ENCODE peak calls at places on chromosomes 12 and 14, in seven cellular contexts. One of them, this sample, is unnamed.

GRCh38 chr12:45986646-45987338 is 3.6 kb downstream of the SCAF11 start:
- DNase-seq in CD4-positive, alpha-beta memory T cell: no peak
- DNase-seq in right cardiac atrium: no peak
- DNase-seq in activated naive CD8-positive, alpha-beta T cell treated with anti-CD3 and anti-CD28 coated beads for 36 hours: no peak
- DNase-seq in HTR-8/SVneo: no peak
- DNase-seq in NCI-H1417 treated with DMSO at 0.1 percent for 48 hours: no peak
- DNase-seq in left ventricle myocardium inferior: no peak
- DNase-seq in this sample: no peak

GRCh38 chr14:62117718-62118164 is 355.5 kb downstream of the SNAPC1 start:
- DNase-seq in NCI-H1417 treated with DMSO at 0.1 percent for 48 hours: no peak
- DNase-seq in HTR-8/SVneo: no peak
- DNase-seq in right cardiac atrium: no peak
- DNase-seq in CD4-positive, alpha-beta memory T cell: no peak
- DNase-seq in activated naive CD8-positive, alpha-beta T cell treated with anti-CD3 and anti-CD28 coated beads for 36 hours: no peak
- DNase-seq in left ventricle myocardium inferior: no peak
- DNase-seq in this sample: no peak

GRCh38 chr12:68667896-68668295 is 18.9 kb upstream of the NUP107 start:
- DNase-seq in left ventricle myocardium inferior: no peak
- DNase-seq in NCI-H1417 treated with DMSO at 0.1 percent for 48 hours: no peak
- DNase-seq in CD4-positive, alpha-beta memory T cell: no peak
- DNase-seq in right cardiac atrium: no peak
- DNase-seq in HTR-8/SVneo: no peak
- DNase-seq in activated naive CD8-positive, alpha-beta T cell treated with anti-CD3 and anti-CD28 coated beads for 36 hours: no peak
- DNase-seq in this sample: no peak

GRCh38 chr12:49093746-49094103 is 876 bp downstream of the DHH start:
- DNase-seq in CD4-positive, alpha-beta memory T cell: no peak
- DNase-seq in HTR-8/SVneo: no peak
- DNase-seq in left ventricle myocardium inferior: peak; percentile 33
- DNase-seq in right cardiac atrium: peak; percentile 60
- DNase-seq in NCI-H1417 treated with DMSO at 0.1 percent for 48 hours: no peak
- DNase-seq in activated naive CD8-positive, alpha-beta T cell treated with anti-CD3 and anti-CD28 coated beads for 36 hours: no peak
- DNase-seq in this sample: no peak

GRCh38 chr12:110176745-110177144 is 52.6 kb downstream of the IFT81 start:
- DNase-seq in activated naive CD8-positive, alpha-beta T cell treated with anti-CD3 and anti-CD28 coated beads for 36 hours: no peak
- DNase-seq in left ventricle myocardium inferior: no peak
- DNase-seq in CD4-positive, alpha-beta memory T cell: no peak
- DNase-seq in right cardiac atrium: no peak
- DNase-seq in HTR-8/SVneo: no peak
- DNase-seq in NCI-H1417 treated with DMSO at 0.1 percent for 48 hours: no peak
- DNase-seq in this sample: no peak

GRCh38 chr14:36981832-36982528 is 190.4 kb downstream of the SLC25A21 start:
- DNase-seq in HTR-8/SVneo: no peak
- DNase-seq in NCI-H1417 treated with DMSO at 0.1 percent for 48 hours: no peak
- DNase-seq in left ventricle myocardium inferior: no peak
- DNase-seq in right cardiac atrium: no peak
- DNase-seq in CD4-positive, alpha-beta memory T cell: no peak
- DNase-seq in activated naive CD8-positive, alpha-beta T cell treated with anti-CD3 and anti-CD28 coated beads for 36 hours: no peak
- DNase-seq in this sample: peak; percentile 80

GRCh38 chr12:63899396-63899795 is 54.9 kb downstream of the SRGAP1 start:
- DNase-seq in HTR-8/SVneo: no peak
- DNase-seq in CD4-positive, alpha-beta memory T cell: no peak
- DNase-seq in left ventricle myocardium inferior: no peak
- DNase-seq in NCI-H1417 treated with DMSO at 0.1 percent for 48 hours: no peak
- DNase-seq in right cardiac atrium: no peak
- DNase-seq in activated naive CD8-positive, alpha-beta T cell treated with anti-CD3 and anti-CD28 coated beads for 36 hours: no peak
- DNase-seq in this sample: no peak

GRCh38 chr14:92659765-92660561 is 88.5 kb downstream of the LGMN start:
- DNase-seq in NCI-H1417 treated with DMSO at 0.1 percent for 48 hours: no peak
- DNase-seq in left ventricle myocardium inferior: peak; percentile 55
- DNase-seq in activated naive CD8-positive, alpha-beta T cell treated with anti-CD3 and anti-CD28 coated beads for 36 hours: no peak
- DNase-seq in HTR-8/SVneo: no peak
- DNase-seq in CD4-positive, alpha-beta memory T cell: no peak
- DNase-seq in right cardiac atrium: peak; percentile 52
- DNase-seq in this sample: peak; percentile 92

GRCh38 chr12:121038861-121039654 is at the start of gene OASL:
- DNase-seq in CD4-positive, alpha-beta memory T cell: peak; percentile 62
- DNase-seq in activated naive CD8-positive, alpha-beta T cell treated with anti-CD3 and anti-CD28 coated beads for 36 hours: peak; percentile 53
- DNase-seq in HTR-8/SVneo: no peak
- DNase-seq in NCI-H1417 treated with DMSO at 0.1 percent for 48 hours: no peak
- DNase-seq in left ventricle myocardium inferior: no peak
- DNase-seq in right cardiac atrium: peak; percentile 44
- DNase-seq in this sample: peak; percentile 88

GRCh38 chr14:54374117-54374884 is 22.5 kb upstream of the CDKN3 start:
- DNase-seq in CD4-positive, alpha-beta memory T cell: no peak
- DNase-seq in HTR-8/SVneo: no peak
- DNase-seq in activated naive CD8-positive, alpha-beta T cell treated with anti-CD3 and anti-CD28 coated beads for 36 hours: no peak
- DNase-seq in NCI-H1417 treated with DMSO at 0.1 percent for 48 hours: no peak
- DNase-seq in left ventricle myocardium inferior: no peak
- DNase-seq in right cardiac atrium: no peak
- DNase-seq in this sample: no peak

GRCh38 chr12:27052176-27052575 is 29.8 kb downstream of the MED21 start:
- DNase-seq in left ventricle myocardium inferior: no peak
- DNase-seq in right cardiac atrium: no peak
- DNase-seq in activated naive CD8-positive, alpha-beta T cell treated with anti-CD3 and anti-CD28 coated beads for 36 hours: no peak
- DNase-seq in HTR-8/SVneo: no peak
- DNase-seq in CD4-positive, alpha-beta memory T cell: no peak
- DNase-seq in NCI-H1417 treated with DMSO at 0.1 percent for 48 hours: no peak
- DNase-seq in this sample: peak; percentile 46

GRCh38 chr12:94649349-94650142 is 811 bp downstream of the TMCC3 start:
- DNase-seq in NCI-H1417 treated with DMSO at 0.1 percent for 48 hours: no peak
- DNase-seq in left ventricle myocardium inferior: peak; percentile 43
- DNase-seq in right cardiac atrium: peak; percentile 49
- DNase-seq in CD4-positive, alpha-beta memory T cell: peak; percentile 36
- DNase-seq in activated naive CD8-positive, alpha-beta T cell treated with anti-CD3 and anti-CD28 coated beads for 36 hours: peak; percentile 34
- DNase-seq in HTR-8/SVneo: peak; percentile 12
- DNase-seq in this sample: peak; percentile 51

GRCh38 chr14:103257211-103257962 is 76.7 kb upstream of the EIF5 start:
- DNase-seq in HTR-8/SVneo: no peak
- DNase-seq in activated naive CD8-positive, alpha-beta T cell treated with anti-CD3 and anti-CD28 coated beads for 36 hours: no peak
- DNase-seq in NCI-H1417 treated with DMSO at 0.1 percent for 48 hours: no peak
- DNase-seq in left ventricle myocardium inferior: no peak
- DNase-seq in CD4-positive, alpha-beta memory T cell: no peak
- DNase-seq in right cardiac atrium: no peak
- DNase-seq in this sample: peak; percentile 82

GRCh38 chr12:15627995-15628945 is 160.9 kb downstream of the EPS8 start:
- DNase-seq in HTR-8/SVneo: no peak
- DNase-seq in right cardiac atrium: no peak
- DNase-seq in CD4-positive, alpha-beta memory T cell: no peak
- DNase-seq in activated naive CD8-positive, alpha-beta T cell treated with anti-CD3 and anti-CD28 coated beads for 36 hours: no peak
- DNase-seq in left ventricle myocardium inferior: no peak
- DNase-seq in NCI-H1417 treated with DMSO at 0.1 percent for 48 hours: no peak
- DNase-seq in this sample: no peak

GRCh38 chr12:54591001-54591591 is 2.6 kb upstream of the PPP1R1A start:
- DNase-seq in NCI-H1417 treated with DMSO at 0.1 percent for 48 hours: no peak
- DNase-seq in HTR-8/SVneo: no peak
- DNase-seq in activated naive CD8-positive, alpha-beta T cell treated with anti-CD3 and anti-CD28 coated beads for 36 hours: no peak
- DNase-seq in CD4-positive, alpha-beta memory T cell: no peak
- DNase-seq in left ventricle myocardium inferior: no peak
- DNase-seq in right cardiac atrium: no peak
- DNase-seq in this sample: no peak

GRCh38 chr12:75389706-75390105 is 1.2 kb upstream of the GLIPR1L2 start:
- DNase-seq in NCI-H1417 treated with DMSO at 0.1 percent for 48 hours: no peak
- DNase-seq in left ventricle myocardium inferior: no peak
- DNase-seq in right cardiac atrium: no peak
- DNase-seq in activated naive CD8-positive, alpha-beta T cell treated with anti-CD3 and anti-CD28 coated beads for 36 hours: no peak
- DNase-seq in HTR-8/SVneo: no peak
- DNase-seq in CD4-positive, alpha-beta memory T cell: no peak
- DNase-seq in this sample: no peak

GRCh38 chr14:64410084-64410774 is 22.1 kb downstream of the MTHFD1 start:
- DNase-seq in right cardiac atrium: no peak
- DNase-seq in CD4-positive, alpha-beta memory T cell: no peak
- DNase-seq in HTR-8/SVneo: peak; percentile 96
- DNase-seq in NCI-H1417 treated with DMSO at 0.1 percent for 48 hours: no peak
- DNase-seq in left ventricle myocardium inferior: no peak
- DNase-seq in activated naive CD8-positive, alpha-beta T cell treated with anti-CD3 and anti-CD28 coated beads for 36 hours: no peak
- DNase-seq in this sample: peak; percentile 79

GRCh38 chr14:97640031-97640430 is 842.8 kb downstream of the VRK1 start:
- DNase-seq in activated naive CD8-positive, alpha-beta T cell treated with anti-CD3 and anti-CD28 coated beads for 36 hours: no peak
- DNase-seq in NCI-H1417 treated with DMSO at 0.1 percent for 48 hours: no peak
- DNase-seq in CD4-positive, alpha-beta memory T cell: no peak
- DNase-seq in left ventricle myocardium inferior: no peak
- DNase-seq in HTR-8/SVneo: no peak
- DNase-seq in right cardiac atrium: no peak
- DNase-seq in this sample: no peak

GRCh38 chr14:35341454-35342159 is 49.4 kb downstream of the PSMA6 start:
- DNase-seq in NCI-H1417 treated with DMSO at 0.1 percent for 48 hours: no peak
- DNase-seq in CD4-positive, alpha-beta memory T cell: peak; percentile 24
- DNase-seq in HTR-8/SVneo: peak; percentile 80
- DNase-seq in left ventricle myocardium inferior: peak; percentile 95
- DNase-seq in activated naive CD8-positive, alpha-beta T cell treated with anti-CD3 and anti-CD28 coated beads for 36 hours: peak; percentile 47
- DNase-seq in right cardiac atrium: peak; percentile 98
- DNase-seq in this sample: peak; percentile 90

GRCh38 chr14:99174920-99175319 is 97.1 kb downstream of the BCL11B start:
- DNase-seq in activated naive CD8-positive, alpha-beta T cell treated with anti-CD3 and anti-CD28 coated beads for 36 hours: no peak
- DNase-seq in CD4-positive, alpha-beta memory T cell: no peak
- DNase-seq in right cardiac atrium: no peak
- DNase-seq in left ventricle myocardium inferior: no peak
- DNase-seq in NCI-H1417 treated with DMSO at 0.1 percent for 48 hours: no peak
- DNase-seq in HTR-8/SVneo: no peak
- DNase-seq in this sample: no peak

GRCh38 chr12:77751939-77752338 is 78.8 kb upstream of the NAV3 start:
- DNase-seq in CD4-positive, alpha-beta memory T cell: no peak
- DNase-seq in right cardiac atrium: no peak
- DNase-seq in activated naive CD8-positive, alpha-beta T cell treated with anti-CD3 and anti-CD28 coated beads for 36 hours: no peak
- DNase-seq in HTR-8/SVneo: no peak
- DNase-seq in NCI-H1417 treated with DMSO at 0.1 percent for 48 hours: no peak
- DNase-seq in left ventricle myocardium inferior: no peak
- DNase-seq in this sample: no peak

GRCh38 chr14:79074501-79074900 is 904.3 kb downstream of the NRXN3 start:
- DNase-seq in NCI-H1417 treated with DMSO at 0.1 percent for 48 hours: no peak
- DNase-seq in right cardiac atrium: no peak
- DNase-seq in left ventricle myocardium inferior: no peak
- DNase-seq in CD4-positive, alpha-beta memory T cell: no peak
- DNase-seq in activated naive CD8-positive, alpha-beta T cell treated with anti-CD3 and anti-CD28 coated beads for 36 hours: no peak
- DNase-seq in HTR-8/SVneo: no peak
- DNase-seq in this sample: no peak

GRCh38 chr12:105083551-105084105 is 630 bp downstream of the ALDH1L2 start:
- DNase-seq in right cardiac atrium: peak; percentile 75
- DNase-seq in NCI-H1417 treated with DMSO at 0.1 percent for 48 hours: no peak
- DNase-seq in left ventricle myocardium inferior: peak; percentile 68
- DNase-seq in HTR-8/SVneo: no peak
- DNase-seq in activated naive CD8-positive, alpha-beta T cell treated with anti-CD3 and anti-CD28 coated beads for 36 hours: peak; percentile 33
- DNase-seq in CD4-positive, alpha-beta memory T cell: no peak
- DNase-seq in this sample: peak; percentile 58

GRCh38 chr14:92544051-92544730 is 30.6 kb downstream of the RIN3 start:
- DNase-seq in right cardiac atrium: no peak
- DNase-seq in left ventricle myocardium inferior: no peak
- DNase-seq in CD4-positive, alpha-beta memory T cell: no peak
- DNase-seq in HTR-8/SVneo: no peak
- DNase-seq in NCI-H1417 treated with DMSO at 0.1 percent for 48 hours: no peak
- DNase-seq in activated naive CD8-positive, alpha-beta T cell treated with anti-CD3 and anti-CD28 coated beads for 36 hours: no peak
- DNase-seq in this sample: no peak

GRCh38 chr12:96141216-96141944 is 52.8 kb upstream of the ELK3 start:
- DNase-seq in HTR-8/SVneo: no peak
- DNase-seq in NCI-H1417 treated with DMSO at 0.1 percent for 48 hours: no peak
- DNase-seq in CD4-positive, alpha-beta memory T cell: no peak
- DNase-seq in left ventricle myocardium inferior: no peak
- DNase-seq in activated naive CD8-positive, alpha-beta T cell treated with anti-CD3 and anti-CD28 coated beads for 36 hours: no peak
- DNase-seq in right cardiac atrium: peak; percentile 36
- DNase-seq in this sample: no peak

GRCh38 chr12:101230547-101230946 is 20.5 kb upstream of the SLC5A8 start:
- DNase-seq in CD4-positive, alpha-beta memory T cell: no peak
- DNase-seq in NCI-H1417 treated with DMSO at 0.1 percent for 48 hours: no peak
- DNase-seq in HTR-8/SVneo: peak; percentile 10
- DNase-seq in left ventricle myocardium inferior: no peak
- DNase-seq in activated naive CD8-positive, alpha-beta T cell treated with anti-CD3 and anti-CD28 coated beads for 36 hours: no peak
- DNase-seq in right cardiac atrium: no peak
- DNase-seq in this sample: peak; percentile 92

GRCh38 chr12:70638639-70639349 is 1.6 kb upstream of the PTPRB start:
- DNase-seq in left ventricle myocardium inferior: no peak
- DNase-seq in right cardiac atrium: no peak
- DNase-seq in NCI-H1417 treated with DMSO at 0.1 percent for 48 hours: no peak
- DNase-seq in CD4-positive, alpha-beta memory T cell: no peak
- DNase-seq in HTR-8/SVneo: peak; percentile 11
- DNase-seq in activated naive CD8-positive, alpha-beta T cell treated with anti-CD3 and anti-CD28 coated beads for 36 hours: no peak
- DNase-seq in this sample: peak; percentile 45

GRCh38 chr14:54806616-54807015 is 96.0 kb downstream of the GCH1 start:
- DNase-seq in right cardiac atrium: no peak
- DNase-seq in HTR-8/SVneo: no peak
- DNase-seq in CD4-positive, alpha-beta memory T cell: no peak
- DNase-seq in NCI-H1417 treated with DMSO at 0.1 percent for 48 hours: no peak
- DNase-seq in activated naive CD8-positive, alpha-beta T cell treated with anti-CD3 and anti-CD28 coated beads for 36 hours: no peak
- DNase-seq in left ventricle myocardium inferior: no peak
- DNase-seq in this sample: no peak

GRCh38 chr14:69224946-69225345 is 33.6 kb downstream of the EXD2 start:
- DNase-seq in HTR-8/SVneo: no peak
- DNase-seq in right cardiac atrium: no peak
- DNase-seq in left ventricle myocardium inferior: no peak
- DNase-seq in NCI-H1417 treated with DMSO at 0.1 percent for 48 hours: no peak
- DNase-seq in activated naive CD8-positive, alpha-beta T cell treated with anti-CD3 and anti-CD28 coated beads for 36 hours: no peak
- DNase-seq in CD4-positive, alpha-beta memory T cell: no peak
- DNase-seq in this sample: no peak

GRCh38 chr12:85007836-85008235 is 28.2 kb downstream of the TSPAN19 start:
- DNase-seq in NCI-H1417 treated with DMSO at 0.1 percent for 48 hours: no peak
- DNase-seq in right cardiac atrium: no peak
- DNase-seq in HTR-8/SVneo: no peak
- DNase-seq in activated naive CD8-positive, alpha-beta T cell treated with anti-CD3 and anti-CD28 coated beads for 36 hours: no peak
- DNase-seq in CD4-positive, alpha-beta memory T cell: no peak
- DNase-seq in left ventricle myocardium inferior: no peak
- DNase-seq in this sample: peak; percentile 35

This sample was measured in mammary epithelial cell.